ENCODE peak calls at places on chromosomes 4 and X, in nine cellular contexts. I is right atrium auricular region; L is activated T-helper 9 cell treated with anti-CD3 and anti-CD28 coated beads, Interleukin-2, amount 50 U/mL, for 16 hours; J is nephron progenitor cell; B is NCI-H446 treated with DMSO at 0.1 percent for 48 hours; S is activated T-cell treated with anti-CD3 and anti-CD28 coated beads for 48 hours; D is SW 1271; Y is CD4-positive, alpha-beta T cell; Q is effector CD4-positive, alpha-beta T cell. F is an unnamed sample.

GRCh38 chrX:14676431-14676830 is 147.1 kb downstream of the GLRA2 start:
- DNase-seq in B (no peak), J (no peak), Y (no peak), S (no peak), L (no peak), D (no peak), Q (no peak), I (no peak), F (no peak)

GRCh38 chr4:101306225-101306624 is 41.1 kb downstream of the PPP3CA start:
- DNase-seq in B (no peak), J (no peak), Y (no peak), L (no peak), D (no peak), S (no peak), Q (no peak), I (no peak), F (no peak)

GRCh38 chr4:114027596-114027995 is 48.1 kb upstream of the ARSJ start:
- DNase-seq in L (no peak), S (no peak), B (no peak), I (no peak), D (no peak), Y (no peak), Q (no peak), J (no peak), F (no peak)

GRCh38 chrX:23578079-23578478 is 89.2 kb upstream of the PRDX4 start:
- DNase-seq in D (no peak), S (no peak), I (no peak), L (no peak), Y (no peak), J (no peak), B (peak; percentile 24), Q (no peak), F (no peak)

GRCh38 chrX:7127058-7127457 is 20.5 kb upstream of the STS start:
- DNase-seq in Q (no peak), Y (no peak), I (no peak), B (no peak), S (no peak), D (no peak), J (no peak), L (no peak), F (no peak)

GRCh38 chr4:105277702-105278101 is 131.0 kb downstream of the TET2 start:
- DNase-seq in D (no peak), Q (no peak), L (no peak), B (no peak), Y (no peak), S (no peak), J (no peak), I (no peak), F (no peak)

GRCh38 chr4:23163649-23164436 is 471.1 kb downstream of the GBA3 start:
- DNase-seq in J (no peak), S (no peak), L (no peak), Y (no peak), I (no peak), D (no peak), Q (no peak), B (no peak), F (no peak)

GRCh38 chr4:176999943-177000543 is 207.3 kb upstream of the VEGFC start:
- DNase-seq in I (no peak), D (no peak), Y (no peak), L (no peak), J (no peak), B (no peak), Q (no peak), S (no peak), F (no peak)

GRCh38 chrX:137025930-137026329 is 7.9 kb downstream of the GPR101 start:
- DNase-seq in B (no peak), S (no peak), D (no peak), Y (no peak), Q (no peak), J (no peak), I (no peak), L (no peak), F (no peak)

F was measured in CD8-positive, alpha-beta memory T cell.